ENCODE peak calls at places on chromosomes 2 and 18, in six cellular contexts. One of them, this sample, is unnamed. For H3K4me1, the result is how much of the 10 kb centered on the place peaks cover.

GRCh38 chr2:234427081-234428058 is 69.5 kb downstream of the ARL4C start:
- DNase-seq in OCI-LY7: peak
- DNase-seq in heart left ventricle: no peak
- DNase-seq in HCT116: no peak
- DNase-seq in IMR-90: peak
- DNase-seq in cardiac muscle cell: peak
- DNase-seq in this sample: no peak

GRCh38 chr18:6561029-6561861 is 146.5 kb upstream of the L3MBTL4 start:
- DNase-seq in OCI-LY7: no peak
- DNase-seq in HCT116: no peak
- DNase-seq in cardiac muscle cell: peak
- DNase-seq in heart left ventricle: peak
- DNase-seq in IMR-90: peak
- DNase-seq in this sample: peak

GRCh38 chr2:84865181-84865783 is 15.6 kb downstream of the TRABD2A start:
- DNase-seq in OCI-LY7: peak
- DNase-seq in HCT116: no peak
- DNase-seq in IMR-90: peak
- DNase-seq in cardiac muscle cell: peak
- DNase-seq in heart left ventricle: no peak
- DNase-seq in this sample: no peak

GRCh38 chr2:40665493-40666232 is 213.8 kb upstream of the SLC8A1 start:
- DNase-seq in heart left ventricle: no peak
- DNase-seq in HCT116: no peak
- DNase-seq in OCI-LY7: no peak
- DNase-seq in cardiac muscle cell: no peak
- DNase-seq in IMR-90: no peak
- DNase-seq in this sample: no peak

GRCh38 chr2:59276033-59276432 is 1034.9 kb upstream of the FANCL start:
- DNase-seq in IMR-90: no peak
- DNase-seq in cardiac muscle cell: no peak
- DNase-seq in heart left ventricle: no peak
- DNase-seq in OCI-LY7: no peak
- DNase-seq in HCT116: no peak
- DNase-seq in this sample: no peak

GRCh38 chr2:189627789-189628188 is 33.5 kb upstream of the ASNSD1 start:
- DNase-seq in HCT116: no peak
- DNase-seq in heart left ventricle: no peak
- DNase-seq in IMR-90: no peak
- DNase-seq in OCI-LY7: no peak
- DNase-seq in cardiac muscle cell: no peak
- DNase-seq in this sample: no peak

GRCh38 chr2:199911052-199911876 is at the start of gene C2orf69:
- DNase-seq in heart left ventricle: peak
- DNase-seq in OCI-LY7: peak
- DNase-seq in IMR-90: peak
- DNase-seq in cardiac muscle cell: peak
- DNase-seq in HCT116: peak
- DNase-seq in this sample: peak

GRCh38 chr18:54130631-54131030 is 93.8 kb downstream of the MBD2 start:
- DNase-seq in OCI-LY7: no peak
- DNase-seq in HCT116: no peak
- DNase-seq in IMR-90: no peak
- DNase-seq in heart left ventricle: no peak
- DNase-seq in cardiac muscle cell: no peak
- DNase-seq in this sample: no peak

GRCh38 chr18:43563780-43564179 is 286.5 kb upstream of the SYT4 start:
- DNase-seq in heart left ventricle: no peak
- DNase-seq in OCI-LY7: peak
- DNase-seq in HCT116: no peak
- DNase-seq in IMR-90: peak
- DNase-seq in cardiac muscle cell: peak
- DNase-seq in this sample: no peak

GRCh38 chr2:96977631-96978195 is 8.7 kb downstream of the FAM178B start:
- DNase-seq in heart left ventricle: no peak
- DNase-seq in HCT116: peak
- DNase-seq in IMR-90: peak
- DNase-seq in OCI-LY7: no peak
- DNase-seq in cardiac muscle cell: peak
- DNase-seq in this sample: no peak

GRCh38 chr2:109108740-109109139 is 20.3 kb upstream of the SH3RF3 start:
- DNase-seq in cardiac muscle cell: no peak
- DNase-seq in heart left ventricle: no peak
- DNase-seq in HCT116: no peak
- DNase-seq in OCI-LY7: no peak
- DNase-seq in IMR-90: no peak
- DNase-seq in this sample: no peak

GRCh38 chr18:49846718-49847470 is 33.6 kb upstream of the ACAA2 start:
- DNase-seq in cardiac muscle cell: no peak
- DNase-seq in heart left ventricle: no peak
- DNase-seq in HCT116: no peak
- DNase-seq in IMR-90: no peak
- DNase-seq in OCI-LY7: no peak
- DNase-seq in this sample: peak

GRCh38 chr2:172672999-172673726 is 62.5 kb upstream of the RAPGEF4 start:
- DNase-seq in heart left ventricle: no peak
- DNase-seq in IMR-90: no peak
- DNase-seq in HCT116: no peak
- DNase-seq in cardiac muscle cell: no peak
- DNase-seq in OCI-LY7: no peak
- DNase-seq in this sample: no peak

GRCh38 chr18:3604260-3604625 is 154.3 kb downstream of the TGIF1 start:
- DNase-seq in HCT116: no peak
- DNase-seq in OCI-LY7: no peak
- DNase-seq in heart left ventricle: no peak
- DNase-seq in IMR-90: no peak
- DNase-seq in cardiac muscle cell: no peak
- DNase-seq in this sample: no peak

GRCh38 chr2:86697539-86697938 is 22.6 kb upstream of the RMND5A start:
- DNase-seq in heart left ventricle: no peak
- DNase-seq in cardiac muscle cell: no peak
- DNase-seq in OCI-LY7: no peak
- DNase-seq in IMR-90: no peak
- DNase-seq in HCT116: no peak
- DNase-seq in this sample: no peak

GRCh38 chr2:111618953-111619902 is 264.8 kb downstream of the ANAPC1 start:
- DNase-seq in HCT116: peak
- DNase-seq in IMR-90: no peak
- DNase-seq in cardiac muscle cell: peak
- DNase-seq in OCI-LY7: peak
- DNase-seq in heart left ventricle: no peak
- DNase-seq in this sample: no peak

GRCh38 chr18:13447621-13448020 is 229.1 kb downstream of the LDLRAD4 start:
- DNase-seq in IMR-90: peak
- DNase-seq in heart left ventricle: peak
- DNase-seq in OCI-LY7: no peak
- DNase-seq in cardiac muscle cell: peak
- DNase-seq in HCT116: no peak
- DNase-seq in this sample: peak

GRCh38 chr2:143545643-143546275 is 416.5 kb downstream of the ARHGAP15 start:
- DNase-seq in cardiac muscle cell: peak
- DNase-seq in heart left ventricle: no peak
- DNase-seq in IMR-90: peak
- DNase-seq in OCI-LY7: no peak
- DNase-seq in HCT116: no peak
- DNase-seq in this sample: no peak

GRCh38 chr2:167054881-167055280 is 166.6 kb downstream of the XIRP2 start:
- DNase-seq in HCT116: no peak
- DNase-seq in IMR-90: no peak
- DNase-seq in OCI-LY7: no peak
- DNase-seq in cardiac muscle cell: no peak
- DNase-seq in heart left ventricle: no peak
- DNase-seq in this sample: no peak

GRCh38 chr2:45739796-45740485 is 88.5 kb downstream of the PRKCE start:
- DNase-seq in cardiac muscle cell: no peak
- DNase-seq in HCT116: no peak
- DNase-seq in heart left ventricle: no peak
- DNase-seq in IMR-90: no peak
- DNase-seq in OCI-LY7: no peak
- DNase-seq in this sample: no peak

GRCh38 chr18:26434887-26435286 is 113.5 kb downstream of the KCTD1 start:
- DNase-seq in heart left ventricle: no peak
- DNase-seq in OCI-LY7: no peak
- DNase-seq in cardiac muscle cell: no peak
- DNase-seq in HCT116: no peak
- DNase-seq in IMR-90: no peak
- DNase-seq in this sample: no peak
- H3K4me1 ChIP-seq in heart left ventricle: under half
- H3K4me1 ChIP-seq in OCI-LY7: under half
- H3K4me1 ChIP-seq in cardiac muscle cell: under half
- H3K4me1 ChIP-seq in HCT116: under half
- H3K4me1 ChIP-seq in IMR-90: under half
- H3K4me1 ChIP-seq in this sample: under half

DNA sequence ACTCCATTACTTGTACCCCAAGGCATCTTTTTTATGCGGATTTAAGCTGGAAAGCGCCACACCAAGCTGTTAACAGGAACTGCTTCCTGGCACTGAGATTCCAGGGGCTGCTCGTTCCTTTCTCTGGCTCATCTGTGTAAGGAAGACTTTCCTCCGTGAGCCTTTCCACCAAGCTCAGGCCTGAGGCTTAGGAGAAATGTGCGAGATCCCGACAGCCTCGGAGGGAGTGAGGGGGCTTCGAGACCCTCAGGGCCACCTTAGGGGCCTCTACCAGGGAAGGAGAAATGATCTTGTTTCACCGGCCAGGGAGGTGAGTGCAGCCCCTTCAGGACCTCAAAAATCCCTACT is 17.1 kb downstream of the B3GNT7 start:
- DNase-seq in OCI-LY7: no peak
- DNase-seq in IMR-90: no peak
- DNase-seq in HCT116: no peak
- DNase-seq in cardiac muscle cell: no peak
- DNase-seq in heart left ventricle: no peak
- DNase-seq in this sample: no peak
- TF ChIP-seq CTCF in OCI-LY7: no peak
- TF ChIP-seq CTCF in IMR-90: no peak
- TF ChIP-seq CTCF in HCT116: no peak
- TF ChIP-seq CTCF in cardiac muscle cell: no peak
- TF ChIP-seq CTCF in heart left ventricle: no peak
- TF ChIP-seq CTCF in this sample: no peak

GRCh38 chr2:27445615-27446014 is 3.4 kb downstream of the KRTCAP3 start:
- DNase-seq in HCT116: no peak
- DNase-seq in heart left ventricle: no peak
- DNase-seq in cardiac muscle cell: no peak
- DNase-seq in IMR-90: no peak
- DNase-seq in OCI-LY7: no peak
- DNase-seq in this sample: no peak
- H3K27ac ChIP-seq in HCT116: no peak
- H3K27ac ChIP-seq in heart left ventricle: no peak
- H3K27ac ChIP-seq in cardiac muscle cell: no peak
- H3K27ac ChIP-seq in IMR-90: no peak
- H3K27ac ChIP-seq in OCI-LY7: no peak
- H3K27ac ChIP-seq in this sample: no peak

GRCh38 chr2:133380991-133381390 is 187.3 kb downstream of the NCKAP5 start:
- DNase-seq in HCT116: no peak
- DNase-seq in OCI-LY7: no peak
- DNase-seq in cardiac muscle cell: no peak
- DNase-seq in heart left ventricle: no peak
- DNase-seq in IMR-90: no peak
- DNase-seq in this sample: no peak
- H3K4me1 ChIP-seq in HCT116: under half
- H3K4me1 ChIP-seq in OCI-LY7: under half
- H3K4me1 ChIP-seq in cardiac muscle cell: under half
- H3K4me1 ChIP-seq in heart left ventricle: under half
- H3K4me1 ChIP-seq in IMR-90: under half
- H3K4me1 ChIP-seq in this sample: under half

This sample was measured in right atrium auricular region.